ENCODE peak calls at places on chromosomes 11 and 22, in nine cellular contexts. D is GM10248, C is HFFc6, P is GM13976, L is neural progenitor cell, G is fibroblast of mammary gland, A is PC-3, V is PC-9, R is AG10803. S is an unnamed sample.

GRCh38 chr11:22787565-22788162 is 41.9 kb downstream of the SVIP start:
- DNase-seq in D (peak), C (peak), P (peak), L (peak), G (peak), A (peak), V (peak), R (peak), S (no peak)

GRCh38 chr22:19674129-19674928 is 40.0 kb upstream of the SEPTIN5 start:
- DNase-seq in D (no peak), C (no peak), P (no peak), L (no peak), G (peak), A (no peak), V (no peak), R (no peak), S (peak)

GRCh38 chr11:115497303-115497702 is 6.9 kb downstream of the CADM1 start:
- DNase-seq in D (peak), C (no peak), P (peak), L (no peak), G (no peak), A (no peak), V (no peak), R (no peak), S (no peak)

GRCh38 chr11:10405858-10406592 is 49.0 kb upstream of the AMPD3 start:
- DNase-seq in D (peak), C (peak), P (peak), L (peak), G (peak), A (peak), V (peak), R (peak), S (peak)

GRCh38 chr11:77236901-77237300 is 64.6 kb downstream of the GDPD4 start:
- DNase-seq in D (no peak), C (peak), P (no peak), L (no peak), G (peak), A (peak), V (no peak), R (no peak), S (no peak)

GRCh38 chr22:40200795-40201194 is 23.1 kb downstream of the TNRC6B start:
- DNase-seq in D (no peak), C (no peak), P (no peak), L (no peak), G (no peak), A (no peak), V (no peak), R (no peak), S (no peak)

GRCh38 chr11:26951849-26952515 is 41.9 kb upstream of the FIBIN start:
- DNase-seq in D (no peak), C (no peak), P (no peak), L (no peak), G (no peak), A (no peak), V (no peak), R (peak), S (no peak)

GRCh38 chr11:2807276-2807681 is 78.3 kb downstream of the CDKN1C start:
- DNase-seq in D (no peak), C (no peak), P (no peak), L (no peak), G (no peak), A (peak), V (no peak), R (no peak), S (peak)

GRCh38 chr11:123547180-123547579 is 107.2 kb downstream of the SCN3B start:
- DNase-seq in D (peak), C (no peak), P (peak), L (no peak), G (no peak), A (no peak), V (no peak), R (no peak), S (no peak)

GRCh38 chr11:132177106-132177505 is 806.7 kb downstream of the NTM start:
- DNase-seq in D (no peak), C (peak), P (no peak), L (peak), G (peak), A (peak), V (no peak), R (peak), S (no peak)

DNA sequence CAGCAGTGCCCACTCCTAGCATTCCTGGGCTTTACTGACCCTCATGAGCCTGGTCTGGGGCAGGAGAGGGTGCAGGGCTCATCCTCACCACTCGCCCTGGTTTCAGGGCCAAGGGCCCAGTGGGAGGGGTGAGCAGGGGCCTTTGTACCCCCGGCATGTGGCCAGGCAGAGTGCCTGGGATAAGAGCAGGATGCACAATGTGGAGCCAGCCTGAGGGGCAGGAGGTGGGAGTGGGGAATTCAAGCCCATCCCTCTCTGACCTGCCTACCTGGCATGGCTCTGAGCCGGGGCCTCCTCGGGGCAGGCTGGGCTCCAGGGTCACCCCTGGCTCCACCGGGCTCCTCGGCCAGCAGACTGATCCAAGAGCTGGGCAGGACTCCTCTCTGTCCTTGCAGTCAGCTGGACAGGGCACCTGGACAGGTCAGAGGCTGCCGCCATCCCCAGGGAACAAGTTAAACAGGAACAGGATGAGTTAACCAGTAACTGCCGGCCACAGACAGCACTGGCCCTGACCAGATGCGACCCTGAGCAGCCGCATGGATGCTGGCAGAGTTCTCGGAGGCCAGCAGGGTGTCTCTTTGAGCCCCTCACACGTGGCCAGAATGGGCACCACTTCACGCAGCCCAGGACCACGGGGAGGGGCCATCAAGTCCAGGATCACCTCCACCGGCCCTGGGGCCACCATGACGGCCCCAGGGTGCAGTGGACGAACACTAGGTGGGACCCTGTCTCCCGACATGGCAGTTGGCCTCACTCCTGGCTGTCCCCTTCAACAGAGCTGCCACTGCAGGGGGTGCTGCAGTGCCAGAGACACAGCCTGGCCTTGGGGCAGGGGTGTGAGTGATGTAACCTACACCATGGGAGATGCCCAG is 5.0 kb downstream of the SIGIRR start:
- DNase-seq in D (no peak), C (no peak), P (no peak), L (no peak), G (no peak), A (no peak), V (no peak), R (no peak), S (no peak)
- TF ChIP-seq CTCF in D (no peak), C (no peak), P (no peak), L (no peak), G (no peak), A (no peak), V (no peak), R (no peak), S (no peak)

GRCh38 chr11:111527279-111527678 is 12.7 kb downstream of the HOATZ start:
- DNase-seq in D (no peak), C (no peak), P (no peak), L (no peak), G (no peak), A (no peak), V (no peak), R (no peak), S (no peak)

GRCh38 chr11:111526501-111526900 is 11.9 kb downstream of the HOATZ start:
- DNase-seq in D (peak), C (no peak), P (peak), L (no peak), G (peak), A (peak), V (peak), R (peak), S (no peak)

GRCh38 chr11:111531156-111531555 is 9.4 kb upstream of the LAYN start:
- DNase-seq in D (no peak), C (no peak), P (no peak), L (no peak), G (peak), A (peak), V (no peak), R (no peak), S (no peak)

GRCh38 chr11:111530091-111530490 is 10.4 kb upstream of the LAYN start:
- DNase-seq in D (no peak), C (no peak), P (no peak), L (no peak), G (no peak), A (no peak), V (no peak), R (peak), S (no peak)

DNA sequence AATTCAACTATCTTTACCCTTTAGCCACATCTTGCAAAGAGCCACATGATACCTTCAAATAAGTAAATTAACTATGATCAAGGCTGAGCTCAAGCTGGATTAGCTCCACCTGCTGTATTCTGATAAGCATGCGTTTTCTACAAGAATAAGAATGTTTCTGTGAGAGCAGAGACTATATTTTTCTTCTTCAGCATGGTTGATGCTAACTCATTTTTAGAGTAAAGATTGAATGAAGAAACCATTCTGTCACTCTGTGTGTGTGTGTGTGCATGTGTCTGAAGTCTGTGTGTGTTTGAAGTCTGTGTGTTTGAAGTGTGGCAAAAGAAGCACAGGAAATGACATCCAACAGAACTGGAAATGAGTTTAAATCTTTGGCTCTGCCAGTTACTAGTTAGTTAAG is 12.0 kb upstream of the LAYN start:
- DNase-seq in D (no peak), C (no peak), P (no peak), L (no peak), G (no peak), A (peak), V (no peak), R (peak), S (no peak)
- TF ChIP-seq CTCF in D (no peak), C (no peak), P (no peak), L (no peak), G (peak), A (peak), V (peak), R (no peak), S (peak)

GRCh38 chr11:67698247-67698646 is 23.8 kb upstream of the ALDH3B2 start:
- DNase-seq in D (peak), C (peak), P (no peak), L (no peak), G (peak), A (no peak), V (no peak), R (no peak), S (no peak)
- TF ChIP-seq CTCF in D (peak), C (peak), P (no peak), L (no peak), G (peak), A (peak), V (no peak), R (peak), S (no peak)

GRCh38 chr11:84232511-84232910 is 946.3 kb upstream of the CCDC90B start:
- DNase-seq in D (no peak), C (no peak), P (no peak), L (no peak), G (no peak), A (no peak), V (no peak), R (no peak), S (no peak)
- TF ChIP-seq CTCF in D (no peak), C (no peak), P (no peak), L (no peak), G (no peak), A (no peak), V (no peak), R (no peak), S (no peak)

DNA sequence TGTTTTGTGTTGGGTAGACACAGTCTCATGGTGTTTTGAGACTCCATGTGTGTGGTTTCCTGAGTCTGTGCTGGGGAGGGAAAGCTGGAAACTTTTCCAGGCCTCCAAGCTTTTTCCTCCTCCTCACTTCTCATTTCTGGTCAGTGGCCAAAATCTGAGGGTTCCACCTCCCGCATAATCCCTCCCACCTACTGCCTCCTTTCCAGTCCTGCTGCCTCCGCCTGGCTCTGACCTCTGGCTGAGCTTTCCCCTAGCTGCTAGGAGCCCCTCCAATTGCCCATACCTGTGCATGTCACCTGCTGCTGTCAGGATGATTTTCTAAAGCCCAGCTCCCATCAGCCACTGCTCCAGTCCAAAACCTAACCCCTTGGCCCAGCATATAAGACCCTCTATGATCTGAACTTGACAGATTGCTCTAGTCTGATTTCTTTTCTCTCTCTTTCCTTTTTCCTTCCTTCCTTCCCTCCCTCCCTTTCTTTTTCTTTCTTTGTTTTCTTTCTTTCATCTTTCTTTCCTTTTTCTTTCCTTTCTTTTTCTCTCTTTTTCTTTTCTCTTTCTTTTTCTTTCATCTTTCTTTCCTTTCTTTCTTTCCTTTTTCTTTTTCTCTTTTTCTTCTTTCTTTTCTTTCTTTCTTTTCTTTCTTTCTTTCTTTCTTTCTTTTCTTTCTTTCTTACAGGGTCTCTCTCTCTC is 51.4 kb upstream of the NECTIN1 start:
- DNase-seq in D (no peak), C (no peak), P (no peak), L (no peak), G (no peak), A (no peak), V (no peak), R (no peak), S (no peak)
- TF ChIP-seq CTCF in D (no peak), C (no peak), P (no peak), L (no peak), G (no peak), A (no peak), V (no peak), R (no peak), S (no peak)

DNA sequence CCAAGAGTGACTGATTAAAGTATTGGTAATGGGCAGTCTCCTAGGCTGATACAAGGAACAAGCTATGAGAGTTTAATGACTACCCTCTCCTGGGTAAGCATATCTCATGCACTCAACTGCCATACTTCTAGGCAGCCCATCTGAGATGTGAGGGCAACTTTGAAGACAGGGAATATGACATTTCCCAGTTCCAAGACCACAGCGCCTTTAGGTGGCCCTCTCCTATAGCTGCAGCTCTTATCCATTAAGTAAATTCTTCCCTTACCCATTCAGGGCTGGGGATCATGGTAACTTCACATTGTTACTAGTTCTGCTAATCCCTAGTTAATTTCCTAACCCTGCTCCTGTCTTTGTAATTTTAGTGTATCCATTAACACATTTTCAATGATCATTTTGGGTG is 157.3 kb upstream of the CTSC start:
- DNase-seq in D (no peak), C (no peak), P (no peak), L (peak), G (no peak), A (peak), V (no peak), R (no peak), S (no peak)
- TF ChIP-seq CTCF in D (peak), C (no peak), P (no peak), L (peak), G (no peak), A (peak), V (peak), R (no peak), S (no peak)

GRCh38 chr11:68138256-68138655 is 17.1 kb upstream of the CHKA start:
- DNase-seq in D (no peak), C (no peak), P (no peak), L (no peak), G (no peak), A (no peak), V (no peak), R (no peak), S (no peak)

GRCh38 chr11:68137833-68138232 is 16.6 kb upstream of the CHKA start:
- DNase-seq in D (no peak), C (no peak), P (no peak), L (no peak), G (no peak), A (no peak), V (no peak), R (no peak), S (no peak)

GRCh38 chr11:68139395-68139794 is 18.2 kb upstream of the CHKA start:
- DNase-seq in D (no peak), C (no peak), P (no peak), L (no peak), G (no peak), A (no peak), V (no peak), R (no peak), S (no peak)

GRCh38 chr11:68136866-68137265 is 15.7 kb upstream of the CHKA start:
- DNase-seq in D (no peak), C (no peak), P (no peak), L (no peak), G (no peak), A (no peak), V (no peak), R (no peak), S (no peak)

GRCh38 chr11:68135161-68135560 is 14.0 kb upstream of the CHKA start:
- DNase-seq in D (no peak), C (no peak), P (no peak), L (no peak), G (no peak), A (no peak), V (no peak), R (no peak), S (no peak)
- TF ChIP-seq CTCF in D (no peak), C (no peak), P (no peak), L (no peak), G (no peak), A (no peak), V (no peak), R (no peak), S (no peak)

GRCh38 chr11:120179071-120179672 is 31.7 kb upstream of the OAF start:
- DNase-seq in D (no peak), C (no peak), P (peak), L (no peak), G (peak), A (no peak), V (no peak), R (no peak), S (no peak)

GRCh38 chr11:120181446-120181992 is 29.3 kb upstream of the OAF start:
- DNase-seq in D (no peak), C (no peak), P (peak), L (no peak), G (no peak), A (no peak), V (no peak), R (no peak), S (peak)

GRCh38 chr11:120182357-120182756 is 28.5 kb upstream of the OAF start:
- DNase-seq in D (no peak), C (no peak), P (peak), L (peak), G (no peak), A (no peak), V (no peak), R (no peak), S (peak)

GRCh38 chr11:120182790-120183491 is 27.9 kb upstream of the OAF start:
- DNase-seq in D (no peak), C (no peak), P (no peak), L (no peak), G (peak), A (peak), V (peak), R (no peak), S (peak)

DNA sequence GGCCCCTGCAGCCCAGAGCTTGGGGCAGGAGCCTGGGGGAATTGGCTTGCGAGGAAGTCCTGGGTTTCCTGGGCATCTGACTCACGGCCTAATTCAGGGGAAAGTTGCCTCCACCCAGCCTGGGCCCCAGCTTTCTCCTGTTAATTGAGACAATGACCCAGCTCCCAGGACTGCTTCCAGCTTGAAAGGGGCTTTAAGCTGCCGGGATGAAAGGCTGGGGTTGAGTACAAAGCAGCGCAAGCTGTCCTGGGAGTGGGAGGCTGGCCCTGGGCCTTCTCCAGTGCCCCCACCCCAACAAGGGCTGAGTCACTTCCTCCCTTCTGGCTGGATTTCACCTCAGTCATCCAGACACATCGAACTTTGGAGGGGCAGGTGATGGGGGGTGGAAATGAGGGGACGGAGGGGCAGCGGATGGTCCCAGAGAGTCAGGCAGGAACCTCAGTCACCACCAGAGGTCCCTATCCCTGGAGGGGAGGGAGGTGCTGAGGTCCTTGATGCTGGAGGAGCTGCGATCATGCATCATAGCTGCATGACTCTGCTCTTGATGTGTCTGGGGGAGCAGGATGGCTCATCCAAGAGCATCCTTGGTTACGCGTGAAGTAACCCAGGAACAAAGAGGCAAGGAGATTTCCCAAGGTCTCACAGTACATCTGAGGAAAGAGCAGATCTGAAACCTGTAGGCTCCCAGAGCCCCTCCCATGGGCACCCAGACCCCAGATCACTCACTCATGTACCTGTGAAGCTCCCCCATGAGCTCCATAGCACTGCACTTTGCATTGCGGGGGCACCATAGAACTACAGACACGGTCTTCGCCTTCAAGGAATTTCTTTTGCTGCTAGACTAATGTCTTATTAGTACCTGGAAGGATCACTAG is 30.0 kb upstream of the OAF start:
- DNase-seq in D (no peak), C (peak), P (peak), L (peak), G (peak), A (peak), V (no peak), R (peak), S (peak)
- TF ChIP-seq CTCF in D (no peak), C (peak), P (no peak), L (peak), G (peak), A (peak), V (no peak), R (peak), S (no peak)